ENCODE peak calls at places on chromosomes 3 and 15, in nine cellular contexts. N, G, J, I, L, B, Q, K and D are unnamed samples.

GRCh38 chr3:165194477-165195135 is 1.6 kb downstream of the SLITRK3 start:
- DNase-seq in I (no peak), N (no peak), B (no peak), Q (no peak), L (no peak), J (no peak), G (no peak), K (no peak), D (no peak)

GRCh38 chr3:133924041-133924440 is 28.4 kb upstream of the RAB6B start:
- DNase-seq in B (no peak), J (no peak), G (no peak), Q (no peak), N (no peak), K (no peak), I (no peak), L (no peak), D (no peak)

GRCh38 chr3:5022187-5022965 is 43.1 kb downstream of the BHLHE40 start:
- DNase-seq in J (no peak), N (no peak), Q (no peak), I (no peak), G (peak), B (no peak), K (no peak), L (peak), D (peak)

GRCh38 chr3:181629029-181629428 is 82.7 kb upstream of the SOX2 start:
- DNase-seq in L (peak), G (peak), N (no peak), I (no peak), J (no peak), K (no peak), B (no peak), Q (no peak), D (no peak)

GRCh38 chr15:94760348-94760747 is 529.0 kb downstream of the MCTP2 start:
- DNase-seq in G (no peak), I (no peak), J (no peak), Q (no peak), L (no peak), N (no peak), K (no peak), B (no peak), D (no peak)

GRCh38 chr3:69160107-69160506 is 37.7 kb upstream of the LMOD3 start:
- DNase-seq in B (no peak), K (no peak), L (no peak), G (no peak), N (no peak), I (no peak), J (no peak), Q (no peak), D (no peak)

GRCh38 chr3:122091602-122092006 is 36.4 kb downstream of the CD86 start:
- DNase-seq in J (no peak), I (no peak), Q (no peak), L (no peak), G (no peak), N (no peak), K (no peak), B (peak), D (peak)

GRCh38 chr15:67746022-67746421 is 79.3 kb upstream of the SKOR1 start:
- DNase-seq in G (no peak), I (no peak), L (peak), K (no peak), Q (no peak), N (no peak), B (no peak), J (no peak), D (no peak)

GRCh38 chr15:56249080-56249479 is 5.4 kb upstream of the RFX7 start:
- DNase-seq in Q (no peak), B (peak), G (peak), L (peak), N (no peak), K (peak), I (peak), J (no peak), D (peak)

GRCh38 chr3:166367947-166368533 is 530.8 kb upstream of the BCHE start:
- DNase-seq in K (no peak), G (no peak), J (no peak), B (no peak), I (no peak), Q (no peak), N (no peak), L (no peak), D (no peak)

GRCh38 chr3:127535106-127535785 is 55.3 kb downstream of the TPRA1 start:
- DNase-seq in G (no peak), L (no peak), Q (no peak), K (no peak), J (no peak), I (no peak), B (no peak), N (no peak), D (no peak)

GRCh38 chr3:9224490-9224889 is 25.0 kb downstream of the SRGAP3 start:
- DNase-seq in Q (no peak), K (peak), L (peak), I (no peak), N (no peak), J (no peak), B (no peak), G (no peak), D (peak)

GRCh38 chr3:32154180-32154579 is 47.8 kb downstream of the GPD1L start:
- DNase-seq in Q (no peak), K (no peak), J (no peak), L (no peak), B (peak), N (no peak), I (no peak), G (no peak), D (no peak)

GRCh38 chr15:64982472-64982871 is 7.2 kb downstream of the SPG21 start:
- DNase-seq in G (no peak), N (no peak), J (no peak), L (peak), Q (no peak), I (no peak), B (no peak), K (no peak), D (no peak)

GRCh38 chr3:100984257-100984772 is 8.9 kb downstream of the ABI3BP start:
- DNase-seq in Q (no peak), I (no peak), N (no peak), K (no peak), L (no peak), J (no peak), B (no peak), G (no peak), D (no peak)

GRCh38 chr3:144843099-144843498 is 871.5 kb downstream of the DIPK2A start:
- DNase-seq in N (no peak), J (no peak), I (no peak), L (peak), Q (no peak), K (no peak), B (no peak), G (peak), D (no peak)

GRCh38 chr3:52047295-52047960 is 8.9 kb downstream of the DUSP7 start:
- DNase-seq in N (no peak), G (no peak), B (no peak), L (no peak), I (no peak), Q (no peak), J (peak), K (no peak), D (no peak)

GRCh38 chr3:23710555-23710954 is 95.2 kb upstream of the UBE2E1 start:
- DNase-seq in G (peak), I (peak), J (no peak), N (no peak), K (peak), Q (no peak), B (no peak), L (peak), D (no peak)

GRCh38 chr3:58234516-58234931 is 3.1 kb upstream of the ABHD6 start:
- DNase-seq in G (peak), I (no peak), N (no peak), B (no peak), Q (no peak), L (peak), K (peak), J (no peak), D (no peak)

GRCh38 chr15:77027697-77028450 is 32.9 kb downstream of the PSTPIP1 start:
- DNase-seq in N (peak), I (peak), J (peak), K (no peak), G (no peak), B (no peak), Q (no peak), L (no peak), D (no peak)

GRCh38 chr3:141382571-141382970 is 14.3 kb downstream of the ZBTB38 start:
- DNase-seq in I (no peak), L (no peak), J (no peak), K (no peak), B (no peak), G (no peak), N (no peak), Q (no peak), D (no peak)

GRCh38 chr3:187519428-187519890 is 150.7 kb downstream of the SST start:
- DNase-seq in B (no peak), G (peak), N (peak), L (peak), Q (no peak), I (no peak), K (no peak), J (no peak), D (no peak)

GRCh38 chr3:128439226-128439625 is 27.5 kb downstream of the DNAJB8 start:
- DNase-seq in J (no peak), Q (no peak), I (no peak), G (no peak), B (no peak), N (no peak), L (no peak), K (no peak), D (no peak)

GRCh38 chr3:135148431-135148830 is 353.4 kb downstream of the EPHB1 start:
- DNase-seq in G (no peak), L (peak), J (no peak), Q (no peak), I (no peak), K (no peak), B (no peak), N (no peak), D (no peak)

GRCh38 chr3:55893045-55893664 is 406.0 kb upstream of the WNT5A start:
- DNase-seq in Q (no peak), G (peak), K (peak), B (no peak), L (no peak), J (no peak), N (no peak), I (no peak), D (no peak)

GRCh38 chr15:101570238-101570637 is 80.7 kb upstream of the PCSK6 start:
- DNase-seq in K (no peak), N (no peak), I (no peak), Q (no peak), J (no peak), L (peak), G (no peak), B (no peak), D (no peak)

GRCh38 chr3:23856286-23856685 is 50.5 kb downstream of the UBE2E1 start:
- DNase-seq in Q (no peak), G (peak), I (no peak), K (no peak), B (no peak), J (no peak), L (peak), N (no peak), D (no peak)

GRCh38 chr15:48358681-48359152 is 27.5 kb downstream of the DUT start:
- DNase-seq in L (peak), I (no peak), G (peak), K (no peak), B (no peak), J (no peak), N (no peak), Q (no peak), D (peak)

GRCh38 chr3:187942658-187943241 is 197.5 kb upstream of the BCL6 start:
- DNase-seq in G (no peak), K (no peak), B (peak), L (no peak), J (no peak), N (no peak), Q (no peak), I (no peak), D (peak)

GRCh38 chr15:80940851-80941250 is 48.8 kb downstream of the MESD start:
- DNase-seq in I (no peak), G (no peak), N (no peak), J (peak), Q (no peak), L (no peak), K (no peak), B (no peak), D (no peak)

GRCh38 chr15:80942266-80942665 is 47.4 kb downstream of the MESD start:
- DNase-seq in L (no peak), J (peak), B (no peak), Q (no peak), N (no peak), K (no peak), I (no peak), G (no peak), D (no peak)

GRCh38 chr15:80940331-80940730 is 49.3 kb downstream of the MESD start:
- DNase-seq in Q (no peak), L (no peak), G (no peak), J (peak), N (no peak), B (no peak), K (no peak), I (no peak), D (no peak)

GRCh38 chr15:80944818-80945217 is 44.8 kb downstream of the MESD start:
- DNase-seq in Q (no peak), K (no peak), L (no peak), J (peak), B (no peak), N (no peak), G (no peak), I (no peak), D (no peak)

DNA sequence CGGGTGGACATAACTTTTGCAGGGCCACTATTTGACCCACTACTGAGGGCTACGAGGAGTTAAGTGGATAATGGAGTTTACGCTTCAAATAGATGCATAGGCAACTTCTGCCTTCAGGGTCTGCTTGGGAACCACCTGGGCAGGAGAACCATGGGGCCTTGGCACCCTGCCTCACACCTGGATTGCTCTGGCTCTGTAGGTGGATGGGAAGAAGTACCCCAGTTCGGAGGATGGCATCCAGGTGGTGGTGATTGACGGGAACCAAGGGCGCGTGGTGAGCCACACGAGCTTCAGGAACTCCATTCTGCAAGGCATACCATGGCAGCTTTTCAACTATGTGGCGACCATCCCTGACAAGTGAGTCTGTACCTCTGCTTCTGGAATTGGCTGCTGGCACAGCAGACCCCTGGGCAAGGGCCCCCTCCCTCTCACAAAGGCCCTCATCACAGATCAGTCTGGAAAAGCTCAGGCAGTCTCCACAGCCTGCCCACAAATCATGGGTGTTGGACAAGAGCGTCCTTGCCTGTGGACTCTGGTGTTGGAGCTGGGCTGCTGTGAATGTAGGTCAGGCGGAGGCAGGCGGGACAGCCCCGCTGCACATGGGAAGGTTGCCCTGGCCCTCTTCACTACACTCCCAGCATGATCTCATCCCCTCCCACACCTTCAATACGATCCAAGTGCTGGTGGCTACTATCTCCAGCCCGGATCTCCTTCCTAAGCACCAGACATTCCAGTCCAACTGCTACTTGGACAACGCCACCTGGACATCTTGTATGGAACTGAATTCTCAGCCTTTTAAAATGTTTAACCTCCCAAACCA is 46.7 kb downstream of the MESD start:
- DNase-seq in K (no peak), G (no peak), B (no peak), Q (peak), L (peak), N (no peak), J (peak), I (no peak), D (no peak)
- TF ChIP-seq CTCF in K (no peak), G (no peak), B (no peak), Q (peak), L (peak), N (no peak), J (no peak), I (no peak), D (no peak)

GRCh38 chr3:184184546-184185234 is 1.3 kb upstream of the ABCF3 start:
- DNase-seq in K (no peak), J (no peak), G (no peak), L (no peak), I (no peak), N (no peak), B (no peak), Q (no peak), D (no peak)
- H3K4me3 ChIP-seq in K (no peak), J (no peak), G (no peak), L (no peak), I (no peak), N (no peak), B (peak), Q (no peak), D (no peak)

GRCh38 chr15:99729920-99730319 is 3.3 kb downstream of the LYSMD4 start:
- DNase-seq in G (peak), K (peak), N (no peak), J (no peak), Q (peak), B (peak), L (peak), I (no peak), D (peak)
- TF ChIP-seq CTCF in G (peak), K (peak), N (peak), J (peak), Q (no peak), B (peak), L (peak), I (no peak), D (peak)

GRCh38 chr3:66394261-66395249 is 106.3 kb downstream of the LRIG1 start:
- DNase-seq in L (no peak), B (no peak), K (peak), I (no peak), N (no peak), G (peak), Q (no peak), J (no peak), D (no peak)
- H3K4me3 ChIP-seq in L (no peak), B (no peak), K (no peak), I (no peak), N (no peak), G (no peak), Q (no peak), J (no peak), D (no peak)

GRCh38 chr3:42601898-42602581 is 1.6 kb downstream of the NKTR start:
- DNase-seq in J (no peak), G (no peak), I (no peak), L (peak), B (peak), N (no peak), K (no peak), Q (no peak), D (peak)
- TF ChIP-seq CTCF in J (peak), G (peak), I (no peak), L (peak), B (peak), N (no peak), K (peak), Q (no peak), D (no peak)